ENCODE peak calls at places on chromosome 6, in seven cellular contexts. X is hepatocyte; U is pancreas; J is cardiac muscle cell; Q is GM23338; K is fibroblast of lung; N is CD8-positive, alpha-beta memory T cell. G is an unnamed sample.

GRCh38 chr6:10655508-10656055 is 38.8 kb downstream of the C6orf52 start:
- DNase-seq in X (no peak), U (no peak), J (no peak), Q (no peak), K (no peak), N (no peak), G (no peak)

GRCh38 chr6:217048-217659 is 75.1 kb upstream of the DUSP22 start:
- DNase-seq in X (peak; percentile 30), U (no peak), J (peak; percentile 15), Q (peak; percentile 84), K (no peak), N (no peak), G (peak; percentile 48)

GRCh38 chr6:117194978-117195377 is 70.4 kb upstream of the VGLL2 start:
- DNase-seq in X (no peak), U (no peak), J (no peak), Q (no peak), K (no peak), N (no peak), G (no peak)

GRCh38 chr6:130655586-130655985 is 171.6 kb upstream of the SMLR1 start:
- DNase-seq in X (no peak), U (no peak), J (no peak), Q (no peak), K (no peak), N (no peak), G (no peak)

GRCh38 chr6:129138739-129139405 is 255.9 kb downstream of the LAMA2 start:
- DNase-seq in X (no peak), U (no peak), J (no peak), Q (no peak), K (no peak), N (no peak), G (no peak)

GRCh38 chr6:130046711-130047439 is 28.5 kb downstream of the L3MBTL3 start:
- DNase-seq in X (no peak), U (no peak), J (no peak), Q (no peak), K (peak; percentile 26), N (no peak), G (no peak)

GRCh38 chr6:56757585-56757984 is 114.9 kb upstream of the DST start:
- DNase-seq in X (peak; percentile 67), U (no peak), J (no peak), Q (peak; percentile 44), K (peak; percentile 84), N (no peak), G (no peak)

GRCh38 chr6:118999494-118999893 is 64.5 kb upstream of the MCM9 start:
- DNase-seq in X (peak; percentile 11), U (no peak), J (no peak), Q (no peak), K (no peak), N (no peak), G (no peak)

GRCh38 chr6:130558131-130558530 is 192.3 kb downstream of the TMEM200A start:
- DNase-seq in X (no peak), U (no peak), J (no peak), Q (no peak), K (peak; percentile 21), N (no peak), G (no peak)

GRCh38 chr6:3196770-3197169 is 30.7 kb downstream of the TUBB2B start:
- DNase-seq in X (no peak), U (no peak), J (no peak), Q (no peak), K (no peak), N (no peak), G (no peak)

GRCh38 chr6:145214570-145214969 is 520.8 kb downstream of the EPM2A start:
- DNase-seq in X (peak; percentile 52), U (no peak), J (peak; percentile 50), Q (peak; percentile 57), K (peak; percentile 59), N (no peak), G (no peak)

GRCh38 chr6:814378-815347 is 121.7 kb upstream of the EXOC2 start:
- DNase-seq in X (no peak), U (peak; percentile 42), J (no peak), Q (no peak), K (no peak), N (no peak), G (no peak)

GRCh38 chr6:11433860-11434259 is 103.7 kb upstream of the TMEM170B start:
- DNase-seq in X (no peak), U (no peak), J (no peak), Q (no peak), K (no peak), N (no peak), G (no peak)

GRCh38 chr6:36432151-36432633 is 10.5 kb downstream of the PXT1 start:
- DNase-seq in X (no peak), U (no peak), J (no peak), Q (no peak), K (no peak), N (no peak), G (no peak)

GRCh38 chr6:106220485-106220884 is 105.1 kb downstream of the ATG5 start:
- DNase-seq in X (no peak), U (no peak), J (no peak), Q (no peak), K (no peak), N (no peak), G (no peak)

GRCh38 chr6:340181-340955 is 48.1 kb downstream of the DUSP22 start:
- DNase-seq in X (no peak), U (no peak), J (no peak), Q (no peak), K (no peak), N (no peak), G (no peak)

GRCh38 chr6:96467814-96468213 is 53.8 kb upstream of the UFL1 start:
- DNase-seq in X (no peak), U (no peak), J (no peak), Q (no peak), K (no peak), N (no peak), G (no peak)

GRCh38 chr6:35412102-35412501 is 40.0 kb upstream of the FANCE start:
- DNase-seq in X (no peak), U (no peak), J (no peak), Q (no peak), K (no peak), N (no peak), G (no peak)

GRCh38 chr6:35411066-35411465 is 41.1 kb upstream of the FANCE start:
- DNase-seq in X (no peak), U (no peak), J (no peak), Q (no peak), K (no peak), N (peak; percentile 47), G (no peak)

GRCh38 chr6:35415065-35415880 is 36.9 kb upstream of the FANCE start:
- DNase-seq in X (peak; percentile 89), U (peak; percentile 78), J (peak; percentile 80), Q (peak; percentile 81), K (peak; percentile 91), N (peak; percentile 47), G (no peak)

GRCh38 chr6:35417979-35418661 is 34.0 kb upstream of the FANCE start:
- DNase-seq in X (no peak), U (no peak), J (no peak), Q (no peak), K (no peak), N (peak; percentile 13), G (no peak)

DNA sequence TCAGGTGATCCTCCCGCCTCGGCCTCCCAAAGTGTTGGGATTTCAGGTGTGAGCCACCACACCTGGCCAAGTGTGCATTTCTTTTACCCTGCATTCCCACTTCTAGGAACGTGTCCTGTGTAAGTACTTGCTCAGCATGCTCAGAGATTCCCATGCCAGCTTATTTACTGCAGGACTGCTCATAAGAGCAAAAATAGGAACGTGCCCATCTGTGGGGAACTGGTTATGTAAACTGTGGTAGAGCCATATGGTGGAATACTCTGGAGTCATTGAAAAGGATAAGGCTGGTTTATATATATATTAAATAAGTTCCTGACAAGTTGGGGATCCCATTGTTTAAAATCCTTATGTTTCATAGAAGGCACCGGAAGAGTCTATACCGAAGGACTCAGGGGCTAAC is 38.2 kb upstream of the FANCE start:
- DNase-seq in X (no peak), U (no peak), J (no peak), Q (no peak), K (no peak), N (no peak), G (no peak)
- H3K4me1 ChIP-seq in X (peaks cover 3% of the 10 kb centered on the region), U (no peaks in the 10 kb centered on the region), J (no peaks in the 10 kb centered on the region), Q (no peaks in the 10 kb centered on the region), K (peaks cover 17% of the 10 kb centered on the region), N (peaks cover 14% of the 10 kb centered on the region), G (peaks cover 2% of the 10 kb centered on the region)

DNA sequence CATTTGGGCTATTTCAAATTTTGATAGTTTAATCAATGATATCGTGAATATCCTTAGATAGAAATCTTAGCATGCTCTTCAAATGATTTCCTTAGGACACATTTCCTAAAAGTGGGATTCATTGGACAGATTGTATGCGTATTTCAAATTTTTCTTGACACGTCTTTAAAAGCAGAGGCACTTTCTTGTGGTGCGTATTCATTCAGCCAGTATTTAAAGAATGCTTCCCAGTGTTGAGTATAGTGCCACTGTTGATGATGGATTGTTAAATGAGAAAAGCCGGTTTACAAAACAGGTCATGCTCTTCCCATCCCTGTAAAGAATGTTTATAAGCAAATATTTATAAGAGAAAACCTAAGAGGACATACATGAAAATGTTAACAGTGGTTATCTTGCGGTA is 15.1 kb upstream of the NOL7 start:
- DNase-seq in X (no peak), U (no peak), J (no peak), Q (no peak), K (no peak), N (no peak), G (no peak)
- H3K36me3 ChIP-seq in X (no peaks in the 10 kb centered on the region), U (no peaks in the 10 kb centered on the region), J (peaks cover 49% of the 10 kb centered on the region), Q (peaks cover 13% of the 10 kb centered on the region), K (no peaks in the 10 kb centered on the region), N (peaks cover 11% of the 10 kb centered on the region), G (no peaks in the 10 kb centered on the region)

DNA sequence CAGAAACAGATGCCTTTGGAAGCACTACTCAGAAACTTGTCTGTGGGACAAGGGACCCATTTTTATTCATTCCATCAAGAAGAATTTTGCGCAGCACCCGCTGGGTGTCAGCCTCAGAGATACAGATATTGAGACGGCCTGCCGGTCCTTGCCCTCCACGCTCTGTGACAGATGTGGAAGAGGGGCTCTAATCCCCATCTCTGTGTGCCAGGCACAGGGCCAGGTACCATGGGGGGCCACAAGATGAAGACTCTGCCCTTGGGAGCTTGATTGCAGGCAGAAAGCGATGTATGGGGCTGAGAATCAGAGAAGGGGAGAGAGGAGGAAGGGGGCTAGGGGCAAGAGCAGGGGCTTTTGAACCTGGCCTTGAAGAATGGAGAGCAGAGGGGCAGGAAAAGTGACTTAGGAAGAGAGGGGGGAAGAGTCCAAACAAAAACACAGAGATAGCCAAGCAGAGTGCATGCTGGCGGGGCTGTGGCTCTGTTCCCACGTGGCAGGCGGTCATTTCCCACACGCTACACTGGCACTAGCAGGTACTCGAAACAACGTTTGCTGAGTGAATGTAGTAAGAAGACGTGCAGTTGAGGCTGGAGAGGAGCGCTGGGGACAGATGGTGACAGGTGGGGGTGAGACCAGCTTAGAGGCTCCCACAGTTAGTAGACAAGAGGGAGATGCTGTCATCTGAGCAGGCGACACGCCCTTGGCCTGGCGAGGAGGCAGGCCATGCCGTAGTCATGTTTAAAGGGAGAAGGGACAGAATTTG is 170.3 kb upstream of the SNX9 start:
- DNase-seq in X (no peak), U (peak; percentile 54), J (no peak), Q (no peak), K (no peak), N (no peak), G (no peak)
- H3K27ac ChIP-seq in X (no peak overlapping the region), U (no peak overlapping the region), J (no peak overlapping the region), Q (no peak overlapping the region), K (no peak overlapping the region), N (no peak overlapping the region), G (no peak overlapping the region)

DNA sequence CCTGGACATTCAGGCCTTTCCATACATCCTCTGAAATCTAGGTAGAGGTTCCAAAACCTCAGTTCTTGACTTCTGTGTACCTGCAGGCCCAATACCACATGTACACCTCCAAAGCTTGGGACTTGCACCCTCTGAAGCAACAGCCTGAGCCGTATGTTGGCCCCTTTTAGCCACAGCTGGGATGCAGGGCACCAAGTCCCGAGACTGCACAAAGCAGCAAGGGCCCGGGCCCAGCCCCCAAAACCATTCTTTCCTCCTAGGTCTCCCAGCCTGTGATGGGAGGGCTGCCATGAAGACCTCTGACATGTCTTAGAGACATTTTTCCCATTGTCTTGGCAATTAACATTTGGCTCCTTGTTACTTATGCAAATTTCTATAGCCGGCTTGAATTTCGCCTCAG is 107.4 kb upstream of the FRMD1 start:
- DNase-seq in X (no peak), U (no peak), J (no peak), Q (no peak), K (no peak), N (no peak), G (no peak)
- H3K4me1 ChIP-seq in X (no peaks in the 10 kb centered on the region), U (no peaks in the 10 kb centered on the region), J (no peaks in the 10 kb centered on the region), Q (peaks cover 14% of the 10 kb centered on the region), K (no peaks in the 10 kb centered on the region), N (no peaks in the 10 kb centered on the region), G (peaks cover 2% of the 10 kb centered on the region)

G was measured in iPS DF 6.9.